ENCODE peak calls at places on chromosomes 6 and 20, in eight cellular contexts. A is heart right ventricle, O is right cardiac atrium, Z is colonic mucosa, F is uterus, J is GM23248, C is mammary epithelial cell, Q is astrocyte. X is an unnamed sample.

GRCh38 chr6:96466149-96466863 is 55.3 kb upstream of the UFL1 start:
- DNase-seq in A (no peak), O (no peak), Z (no peak), F (no peak), J (no peak), C (peak), Q (no peak), X (no peak)

GRCh38 chr20:16327606-16328005 is 245.6 kb downstream of the KIF16B start:
- DNase-seq in A (no peak), O (no peak), Z (no peak), F (no peak), J (no peak), C (no peak), Q (no peak), X (no peak)

GRCh38 chr20:297925-298754 is 770 bp downstream of the ZCCHC3 start:
- DNase-seq in A (peak), O (peak), Z (peak), F (peak), J (peak), C (peak), Q (peak), X (peak)

GRCh38 chr20:25061103-25061799 is 3.3 kb upstream of the ACSS1 start:
- DNase-seq in A (no peak), O (no peak), Z (no peak), F (no peak), J (no peak), C (no peak), Q (no peak), X (no peak)

GRCh38 chr20:3716195-3716834 is 3.9 kb upstream of the SIGLEC1 start:
- DNase-seq in A (peak), O (no peak), Z (no peak), F (peak), J (peak), C (peak), Q (no peak), X (peak)

GRCh38 chr20:44072381-44072780 is 114.6 kb downstream of the JPH2 start:
- DNase-seq in A (no peak), O (peak), Z (no peak), F (no peak), J (no peak), C (no peak), Q (no peak), X (no peak)

GRCh38 chr6:87825865-87826264 is 123.8 kb upstream of the AKIRIN2 start:
- DNase-seq in A (no peak), O (no peak), Z (no peak), F (no peak), J (no peak), C (no peak), Q (no peak), X (no peak)

GRCh38 chr6:40719671-40720374 is 132.7 kb upstream of the LRFN2 start:
- DNase-seq in A (no peak), O (no peak), Z (no peak), F (no peak), J (peak), C (no peak), Q (peak), X (no peak)

GRCh38 chr6:30154709-30155521 is 6.1 kb downstream of the TRIM10 start:
- DNase-seq in A (no peak), O (no peak), Z (peak), F (no peak), J (peak), C (peak), Q (peak), X (no peak)

GRCh38 chr6:129284225-129284624 is 401.3 kb downstream of the LAMA2 start:
- DNase-seq in A (no peak), O (no peak), Z (no peak), F (no peak), J (no peak), C (no peak), Q (no peak), X (no peak)

GRCh38 chr6:167122041-167122826 is 662 bp upstream of the CCR6 start:
- DNase-seq in A (no peak), O (no peak), Z (no peak), F (no peak), J (no peak), C (no peak), Q (no peak), X (no peak)

GRCh38 chr20:49712918-49713778 is 530 bp downstream of the B4GALT5 start:
- DNase-seq in A (peak), O (peak), Z (peak), F (peak), J (no peak), C (no peak), Q (no peak), X (peak)

GRCh38 chr20:63401384-63402110 is 40.4 kb upstream of the CHRNA4 start:
- DNase-seq in A (no peak), O (no peak), Z (no peak), F (no peak), J (no peak), C (no peak), Q (no peak), X (no peak)

GRCh38 chr20:43994486-43995100 is 79.9 kb downstream of the TOX2 start:
- DNase-seq in A (no peak), O (peak), Z (no peak), F (no peak), J (peak), C (no peak), Q (peak), X (no peak)

GRCh38 chr6:125094563-125094962 is 59.0 kb upstream of the TPD52L1 start:
- DNase-seq in A (no peak), O (no peak), Z (no peak), F (no peak), J (peak), C (peak), Q (peak), X (no peak)

GRCh38 chr6:154403803-154404202 is 47.2 kb upstream of the IPCEF1 start:
- DNase-seq in A (peak), O (peak), Z (no peak), F (peak), J (peak), C (peak), Q (peak), X (no peak)

GRCh38 chr20:1871807-1872455 is 23.3 kb upstream of the SIRPA start:
- DNase-seq in A (no peak), O (no peak), Z (no peak), F (no peak), J (peak), C (peak), Q (no peak), X (no peak)

GRCh38 chr6:66851930-66852329 is 1144.9 kb upstream of the EYS start:
- DNase-seq in A (no peak), O (no peak), Z (no peak), F (no peak), J (no peak), C (no peak), Q (peak), X (no peak)

GRCh38 chr6:109055771-109056235 is 38.8 kb downstream of the SESN1 start:
- DNase-seq in A (no peak), O (no peak), Z (no peak), F (no peak), J (peak), C (peak), Q (no peak), X (no peak)

GRCh38 chr6:150043096-150043495 is 17.8 kb upstream of the RAET1L start:
- DNase-seq in A (no peak), O (no peak), Z (no peak), F (no peak), J (no peak), C (no peak), Q (no peak), X (no peak)

GRCh38 chr6:44327096-44327495 is 13.9 kb upstream of the AARS2 start:
- DNase-seq in A (no peak), O (no peak), Z (no peak), F (no peak), J (no peak), C (no peak), Q (no peak), X (no peak)

GRCh38 chr6:119586250-119586882 is 236.8 kb upstream of the MAN1A1 start:
- DNase-seq in A (no peak), O (no peak), Z (no peak), F (no peak), J (no peak), C (no peak), Q (no peak), X (no peak)

GRCh38 chr6:37731888-37732287 is 34.2 kb upstream of the MDGA1 start:
- DNase-seq in A (no peak), O (no peak), Z (peak), F (no peak), J (no peak), C (no peak), Q (no peak), X (peak)

GRCh38 chr20:3045042-3045815 is 623 bp upstream of the MRPS26 start:
- DNase-seq in A (peak), O (no peak), Z (peak), F (peak), J (peak), C (peak), Q (peak), X (peak)

GRCh38 chr6:2951723-2952122 is 19.6 kb downstream of the SERPINB6 start:
- DNase-seq in A (no peak), O (peak), Z (peak), F (no peak), J (no peak), C (no peak), Q (no peak), X (peak)

GRCh38 chr6:148747493-148748160 is 797 bp downstream of the UST start:
- DNase-seq in A (peak), O (peak), Z (peak), F (peak), J (peak), C (peak), Q (peak), X (peak)

GRCh38 chr6:3813150-3813780 is 35.9 kb upstream of the FAM50B start:
- DNase-seq in A (peak), O (peak), Z (no peak), F (peak), J (peak), C (peak), Q (no peak), X (no peak)

GRCh38 chr6:80608881-80609280 is 502.4 kb downstream of the BCKDHB start:
- DNase-seq in A (no peak), O (no peak), Z (no peak), F (no peak), J (peak), C (no peak), Q (peak), X (no peak)

GRCh38 chr6:18509871-18510643 is 122.9 kb downstream of the RNF144B start:
- DNase-seq in A (no peak), O (no peak), Z (no peak), F (no peak), J (peak), C (no peak), Q (peak), X (no peak)

GRCh38 chr20:62811720-62812119 is 5.1 kb upstream of the COL9A3 start:
- DNase-seq in A (no peak), O (no peak), Z (no peak), F (no peak), J (no peak), C (no peak), Q (no peak), X (no peak)

GRCh38 chr20:45578151-45578660 is 878 bp downstream of the WFDC8 start:
- DNase-seq in A (no peak), O (no peak), Z (no peak), F (no peak), J (no peak), C (no peak), Q (no peak), X (no peak)

GRCh38 chr20:44414808-44415207 is 59.3 kb downstream of the HNF4A start:
- DNase-seq in A (no peak), O (no peak), Z (no peak), F (no peak), J (no peak), C (no peak), Q (no peak), X (no peak)

GRCh38 chr20:54004397-54004940 is 65.9 kb downstream of the BCAS1 start:
- DNase-seq in A (no peak), O (no peak), Z (no peak), F (no peak), J (no peak), C (peak), Q (no peak), X (no peak)

GRCh38 chr6:10838794-10839333 is 525 bp upstream of the MAK start:
- DNase-seq in A (no peak), O (no peak), Z (no peak), F (no peak), J (no peak), C (no peak), Q (no peak), X (no peak)

GRCh38 chr20:32588040-32588439 is 2.9 kb upstream of the NOL4L start:
- DNase-seq in A (no peak), O (no peak), Z (no peak), F (no peak), J (no peak), C (no peak), Q (no peak), X (no peak)

GRCh38 chr20:57383447-57384347 is 7.5 kb upstream of the RBM38 start:
- DNase-seq in A (no peak), O (no peak), Z (peak), F (no peak), J (no peak), C (no peak), Q (no peak), X (no peak)

GRCh38 chr20:32871622-32872160 is 13.0 kb downstream of the EFCAB8 start:
- DNase-seq in A (no peak), O (no peak), Z (no peak), F (no peak), J (no peak), C (no peak), Q (no peak), X (no peak)

GRCh38 chr6:160036331-160036695 is 67.4 kb downstream of the IGF2R start:
- DNase-seq in A (no peak), O (peak), Z (no peak), F (no peak), J (no peak), C (no peak), Q (no peak), X (no peak)

GRCh38 chr20:7285918-7286556 is 518.6 kb downstream of the BMP2 start:
- DNase-seq in A (peak), O (peak), Z (peak), F (peak), J (peak), C (peak), Q (peak), X (peak)

GRCh38 chr6:131982740-131983259 is 31.6 kb upstream of the CCN2 start:
- DNase-seq in A (no peak), O (no peak), Z (no peak), F (no peak), J (peak), C (peak), Q (peak), X (no peak)

GRCh38 chr6:131981624-131981978 is 30.4 kb upstream of the CCN2 start:
- DNase-seq in A (no peak), O (no peak), Z (no peak), F (no peak), J (no peak), C (no peak), Q (no peak), X (no peak)

GRCh38 chr6:131980338-131980790 is 29.2 kb upstream of the CCN2 start:
- DNase-seq in A (no peak), O (no peak), Z (no peak), F (no peak), J (no peak), C (no peak), Q (no peak), X (no peak)

GRCh38 chr6:131979515-131980337 is 28.6 kb upstream of the CCN2 start:
- DNase-seq in A (no peak), O (no peak), Z (no peak), F (no peak), J (peak), C (peak), Q (peak), X (no peak)

GRCh38 chr6:131980791-131981623 is 29.8 kb upstream of the CCN2 start:
- DNase-seq in A (no peak), O (no peak), Z (no peak), F (no peak), J (no peak), C (no peak), Q (no peak), X (no peak)
- H3K27ac ChIP-seq in A (peak), O (no peak), Z (peak), F (peak), J (peak), C (no peak), Q (peak), X (no peak)

DNA sequence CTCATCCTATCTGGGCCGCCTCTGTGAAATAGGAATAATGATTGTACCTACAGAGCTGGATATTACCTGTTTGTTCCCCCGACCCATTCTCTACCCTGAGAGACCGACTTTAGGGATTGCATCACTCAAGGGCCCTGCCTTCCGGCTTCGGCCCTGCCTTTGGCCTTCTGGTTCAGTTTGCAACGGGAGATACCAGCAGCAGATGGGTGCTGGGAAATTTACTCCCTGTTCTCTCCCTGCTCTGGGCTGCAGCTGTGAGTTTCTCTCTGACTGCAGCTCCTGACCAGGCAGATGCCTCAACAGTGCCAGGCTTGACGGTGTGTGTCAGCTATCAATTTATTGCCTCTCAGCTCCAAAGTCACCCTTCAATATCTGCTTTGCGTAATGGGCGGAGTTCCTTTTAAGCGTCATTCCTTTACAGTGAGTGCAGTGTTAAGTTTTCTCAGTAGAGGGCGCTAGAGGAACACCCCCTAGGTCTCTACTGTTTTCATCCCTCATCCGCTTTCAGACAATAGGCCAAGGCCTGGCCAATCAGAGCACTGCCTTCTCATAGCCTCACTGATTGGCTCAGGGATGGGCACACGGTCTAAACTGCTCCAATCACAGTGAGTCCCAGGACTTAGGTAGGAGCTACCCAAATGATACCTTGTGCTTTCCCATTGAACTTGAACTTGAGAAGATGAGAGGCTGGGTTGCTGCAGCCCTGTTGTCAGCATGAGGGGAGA is 30.0 kb downstream of the KCNG1 start:
- DNase-seq in A (no peak), O (no peak), Z (peak), F (no peak), J (peak), C (peak), Q (peak), X (no peak)
- H3K27ac ChIP-seq in A (no peak), O (no peak), Z (no peak), F (no peak), J (no peak), C (peak), Q (no peak), X (no peak)

DNA sequence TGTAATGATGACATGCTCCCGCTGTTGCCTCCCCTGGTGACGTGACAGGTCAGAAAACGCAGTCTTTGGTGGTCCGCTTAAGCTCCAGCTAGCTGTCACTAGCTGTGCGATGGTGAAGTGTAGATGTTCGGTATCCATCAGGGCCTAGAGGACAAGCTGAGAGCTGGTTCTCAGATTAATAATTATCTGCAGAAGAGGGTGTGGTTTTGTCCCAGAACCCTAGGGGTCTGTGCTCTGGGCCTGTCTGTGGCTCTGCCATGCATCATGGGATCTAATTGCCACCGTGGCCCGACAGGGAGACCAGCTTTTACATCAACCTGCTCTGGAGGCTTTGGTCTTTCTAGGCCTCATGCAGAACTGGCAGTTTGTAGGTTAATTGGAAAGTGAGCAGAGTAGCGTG is 34.1 kb downstream of the ERMARD start:
- DNase-seq in A (no peak), O (no peak), Z (no peak), F (no peak), J (no peak), C (no peak), Q (no peak), X (no peak)
- H3K27ac ChIP-seq in A (no peak), O (no peak), Z (no peak), F (no peak), J (no peak), C (no peak), Q (no peak), X (no peak)

DNA sequence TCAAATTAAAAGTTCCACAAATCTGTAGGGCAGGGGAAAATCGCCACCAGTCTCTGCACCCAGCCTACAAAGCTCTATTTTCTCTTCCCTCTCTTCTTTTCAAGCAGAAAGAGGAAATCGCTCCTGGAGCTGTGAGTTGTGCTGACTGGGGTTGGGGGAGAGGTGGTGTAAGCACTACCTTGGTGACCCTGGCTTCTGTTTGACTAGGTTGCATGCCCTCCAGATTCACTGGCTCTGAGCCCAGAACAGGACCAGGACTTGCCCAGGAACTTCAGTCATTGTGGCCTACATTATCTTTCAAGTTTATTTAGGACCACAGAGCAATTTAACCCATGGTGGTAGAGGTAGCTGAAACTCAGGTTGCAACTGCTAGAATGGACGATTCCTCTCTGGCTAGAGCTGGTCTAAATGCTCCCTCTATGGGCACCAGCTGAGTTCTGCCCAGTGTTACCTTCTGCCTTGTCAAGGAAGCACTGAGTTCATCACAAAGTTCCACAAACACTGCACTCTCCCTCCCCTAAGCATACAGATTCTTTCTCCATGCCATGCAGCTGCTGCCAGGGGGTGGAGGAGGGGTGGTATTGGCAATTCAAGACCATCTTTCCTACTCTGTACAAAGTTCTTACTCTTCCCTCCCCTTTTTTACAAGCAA is 122.0 kb upstream of the BMP5 start:
- DNase-seq in A (no peak), O (no peak), Z (no peak), F (no peak), J (no peak), C (no peak), Q (no peak), X (no peak)
- H3K27ac ChIP-seq in A (no peak), O (no peak), Z (no peak), F (no peak), J (no peak), C (no peak), Q (no peak), X (no peak)

DNA sequence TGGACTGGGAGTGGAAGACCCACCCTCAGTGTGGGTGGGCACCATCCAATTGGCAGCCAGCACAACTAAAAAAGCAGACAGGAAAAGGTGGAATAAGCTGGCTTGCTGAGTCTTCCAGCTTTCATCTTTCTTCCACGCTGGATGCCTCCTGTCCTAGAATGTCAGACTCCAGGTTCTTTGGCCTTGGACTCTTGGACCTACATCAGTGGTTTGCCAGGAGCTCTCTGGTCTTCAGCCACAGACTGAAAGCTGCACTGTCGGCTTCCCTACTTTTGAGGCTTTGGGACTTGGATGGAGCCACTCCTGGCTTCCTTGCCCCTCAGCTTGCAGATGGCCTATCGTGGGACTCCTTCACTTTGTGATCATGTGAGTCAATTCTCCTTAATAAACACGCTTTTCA is 59.8 kb downstream of the SOX4 start:
- DNase-seq in A (no peak), O (no peak), Z (no peak), F (no peak), J (no peak), C (no peak), Q (no peak), X (no peak)
- H3K27ac ChIP-seq in A (no peak), O (no peak), Z (no peak), F (no peak), J (no peak), C (no peak), Q (no peak), X (no peak)

X was measured in lower lobe of right lung.